ENCODE peak calls at places on chromosomes 11 and 22, in nine cellular contexts. J is activated CD4-positive, CD25-positive, alpha-beta regulatory T cell; I is GM12865; T is NCI-H226; O is T47D; N is cardiac muscle cell; M is RKO; R is NCI-H460; X is DMS 273 treated with DMSO at 0.1 percent for 48 hours. G is an unnamed sample.

GRCh38 chr11:86629070-86629706 is 43.2 kb downstream of the ME3 start:
- DNase-seq in J (no peak), I (no peak), T (no peak), O (no peak), N (peak; percentile 64), M (no peak), R (no peak), X (no peak), G (no peak)

GRCh38 chr11:35334385-35335090 is 84.8 kb downstream of the SLC1A2 start:
- DNase-seq in J (no peak), I (peak; percentile 74), T (no peak), O (no peak), N (no peak), M (no peak), R (no peak), X (no peak), G (peak; percentile 8)

GRCh38 chr22:22681221-22681739 is 36.9 kb downstream of the GGTLC2 start:
- DNase-seq in J (no peak), I (no peak), T (peak; percentile 65), O (no peak), N (peak; percentile 36), M (no peak), R (no peak), X (no peak), G (peak; percentile 46)

GRCh38 chr11:131977854-131978253 is 607.4 kb downstream of the NTM start:
- DNase-seq in J (no peak), I (no peak), T (no peak), O (no peak), N (peak; percentile 30), M (no peak), R (no peak), X (no peak), G (no peak)

GRCh38 chr11:46865340-46865739 is 19.3 kb upstream of the CKAP5 start:
- DNase-seq in J (no peak), I (no peak), T (peak; percentile 39), O (no peak), N (peak; percentile 66), M (no peak), R (no peak), X (no peak), G (no peak)

GRCh38 chr22:30992565-30992964 is 23.5 kb downstream of the TUG1 start:
- DNase-seq in J (no peak), I (no peak), T (no peak), O (no peak), N (peak; percentile 43), M (no peak), R (no peak), X (no peak), G (no peak)

GRCh38 chr11:4619514-4619913 is 11.5 kb upstream of the TRIM68 start:
- DNase-seq in J (no peak), I (no peak), T (no peak), O (peak; percentile 8), N (no peak), M (no peak), R (no peak), X (no peak), G (no peak)

GRCh38 chr22:19178065-19178658 is 374 bp downstream of the SLC25A1 start:
- DNase-seq in J (peak; percentile 47), I (no peak), T (no peak), O (no peak), N (no peak), M (peak; percentile 52), R (no peak), X (no peak), G (peak; percentile 56)

GRCh38 chr11:76910620-76911414 is 50.1 kb downstream of the ACER3 start:
- DNase-seq in J (no peak), I (no peak), T (no peak), O (no peak), N (peak; percentile 48), M (no peak), R (no peak), X (no peak), G (no peak)

GRCh38 chr11:71964641-71965040 is 34.1 kb upstream of the IL18BP start:
- DNase-seq in J (no peak), I (no peak), T (no peak), O (no peak), N (no peak), M (no peak), R (no peak), X (no peak), G (no peak)

GRCh38 chr11:126137146-126137545 is 74.3 kb downstream of the RPUSD4 start:
- DNase-seq in J (no peak), I (no peak), T (peak; percentile 46), O (no peak), N (peak; percentile 63), M (no peak), R (no peak), X (no peak), G (no peak)

GRCh38 chr11:133337905-133338536 is 194.3 kb downstream of the OPCML start:
- DNase-seq in J (no peak), I (no peak), T (no peak), O (no peak), N (no peak), M (no peak), R (no peak), X (no peak), G (no peak)

GRCh38 chr11:84310261-84310660 is 1024.1 kb upstream of the CCDC90B start:
- DNase-seq in J (no peak), I (no peak), T (no peak), O (no peak), N (peak; percentile 5), M (no peak), R (no peak), X (no peak), G (no peak)

GRCh38 chr11:120391297-120391696 is 55.1 kb downstream of the ARHGEF12 start:
- DNase-seq in J (no peak), I (no peak), T (no peak), O (no peak), N (peak; percentile 32), M (no peak), R (no peak), X (no peak), G (no peak)

GRCh38 chr22:48898524-48899377 is 928.9 kb downstream of the BRD1 start:
- DNase-seq in J (no peak), I (no peak), T (no peak), O (no peak), N (no peak), M (no peak), R (no peak), X (no peak), G (no peak)

GRCh38 chr11:19577849-19578619 is 134.6 kb upstream of the NAV2 start:
- DNase-seq in J (no peak), I (no peak), T (no peak), O (no peak), N (peak; percentile 85), M (no peak), R (no peak), X (no peak), G (no peak)

GRCh38 chr22:46010951-46011626 is 34.1 kb upstream of the WNT7B start:
- DNase-seq in J (no peak), I (no peak), T (no peak), O (no peak), N (no peak), M (no peak), R (no peak), X (no peak), G (no peak)

GRCh38 chr11:90805172-90805571 is 582.3 kb upstream of the CHORDC1 start:
- DNase-seq in J (no peak), I (no peak), T (peak; percentile 32), O (no peak), N (no peak), M (no peak), R (no peak), X (no peak), G (no peak)

GRCh38 chr11:102306817-102307814 is 10.2 kb upstream of the BIRC3 start:
- DNase-seq in J (peak; percentile 23), I (no peak), T (peak; percentile 56), O (no peak), N (no peak), M (no peak), R (no peak), X (no peak), G (peak; percentile 72)

GRCh38 chr11:117905524-117905923 is 23.7 kb downstream of the TMPRSS13 start:
- DNase-seq in J (no peak), I (no peak), T (no peak), O (no peak), N (no peak), M (no peak), R (no peak), X (no peak), G (no peak)

GRCh38 chr11:77789731-77790476 is 30.6 kb downstream of the RSF1 start:
- DNase-seq in J (no peak), I (no peak), T (no peak), O (no peak), N (no peak), M (no peak), R (no peak), X (no peak), G (no peak)

GRCh38 chr11:77402218-77402556 is 71.7 kb downstream of the PAK1 start:
- DNase-seq in J (no peak), I (no peak), T (no peak), O (no peak), N (no peak), M (no peak), R (no peak), X (no peak), G (no peak)

GRCh38 chr11:123454060-123454651 is 24.1 kb downstream of the GRAMD1B start:
- DNase-seq in J (no peak), I (peak; percentile 40), T (no peak), O (peak; percentile 60), N (peak; percentile 67), M (peak; percentile 7), R (peak; percentile 95), X (no peak), G (no peak)

GRCh38 chr11:28107331-28107725 is 628 bp downstream of the KIF18A start:
- DNase-seq in J (no peak), I (peak; percentile 44), T (peak; percentile 6), O (no peak), N (peak; percentile 46), M (peak; percentile 62), R (no peak), X (no peak), G (peak; percentile 36)

G was measured in OCI-LY7.